ENCODE peak calls at places on chromosome 7, in five cellular contexts. U, O, J, V and Y are unnamed samples.

GRCh38 chr7:12729112-12729511 is 41.7 kb downstream of the ARL4A start:
- DNase-seq in U (peak; percentile 78), O (peak; percentile 34), J (peak; percentile 67), V (no peak), Y (no peak)

GRCh38 chr7:150466477-150466876 is 16.0 kb downstream of the GIMAP8 start:
- DNase-seq in U (no peak), O (no peak), J (no peak), V (no peak), Y (no peak)

GRCh38 chr7:610141-610530 is 90.5 kb upstream of the PDGFA start:
- DNase-seq in U (no peak), O (no peak), J (peak; percentile 28), V (no peak), Y (no peak)

GRCh38 chr7:106187613-106188350 is 75.7 kb upstream of the SYPL1 start:
- DNase-seq in U (no peak), O (no peak), J (no peak), V (peak; percentile 40), Y (no peak)

GRCh38 chr7:115941703-115942268 is 88.8 kb downstream of the TFEC start:
- DNase-seq in U (no peak), O (peak; percentile 2), J (no peak), V (no peak), Y (no peak)

GRCh38 chr7:157905740-157906461 is 569.1 kb downstream of the DNAJB6 start:
- DNase-seq in U (peak; percentile 47), O (no peak), J (no peak), V (no peak), Y (no peak)

GRCh38 chr7:90311185-90311584 is 9.9 kb downstream of the FAM237B start:
- DNase-seq in U (no peak), O (no peak), J (no peak), V (no peak), Y (no peak)

GRCh38 chr7:112715525-112715924 is 74.7 kb downstream of the TMEM168 start:
- DNase-seq in U (no peak), O (no peak), J (no peak), V (no peak), Y (no peak)

GRCh38 chr7:40470111-40470736 is 335.4 kb downstream of the SUGCT start:
- DNase-seq in U (no peak), O (peak; percentile 54), J (no peak), V (no peak), Y (no peak)

GRCh38 chr7:116776610-116777289 is 85.6 kb upstream of the CAPZA2 start:
- DNase-seq in U (no peak), O (peak; percentile 82), J (no peak), V (no peak), Y (peak; percentile 5)

GRCh38 chr7:110181768-110182167 is 909.2 kb upstream of the LRRN3 start:
- DNase-seq in U (no peak), O (no peak), J (no peak), V (no peak), Y (no peak)

GRCh38 chr7:1024331-1024761 is 20.0 kb upstream of the GPR146 start:
- DNase-seq in U (no peak), O (no peak), J (no peak), V (peak; percentile 96), Y (no peak)

GRCh38 chr7:21526007-21526406 is 16.8 kb upstream of the DNAH11 start:
- DNase-seq in U (no peak), O (no peak), J (no peak), V (peak; percentile 10), Y (no peak)

GRCh38 chr7:31940167-31940566 is 130.0 kb downstream of the PDE1C start:
- DNase-seq in U (no peak), O (no peak), J (no peak), V (no peak), Y (no peak)

GRCh38 chr7:115747174-115747573 is 283.4 kb downstream of the TFEC start:
- DNase-seq in U (no peak), O (no peak), J (no peak), V (peak; percentile 55), Y (no peak)

GRCh38 chr7:76225379-76225778 is 23.7 kb downstream of the SRRM3 start:
- DNase-seq in U (no peak), O (peak; percentile 8), J (no peak), V (peak; percentile 17), Y (peak; percentile 60)

GRCh38 chr7:48643420-48644013 is 280.8 kb upstream of the CDC14C start:
- DNase-seq in U (no peak), O (no peak), J (no peak), V (no peak), Y (no peak)

GRCh38 chr7:25389489-25390106 is 161.3 kb upstream of the NPVF start:
- DNase-seq in U (no peak), O (peak; percentile 55), J (no peak), V (peak; percentile 29), Y (peak; percentile 11)

GRCh38 chr7:311796-312195 is 21.8 kb downstream of the FOXL3 start:
- DNase-seq in U (no peak), O (no peak), J (peak; percentile 66), V (no peak), Y (no peak)

DNA sequence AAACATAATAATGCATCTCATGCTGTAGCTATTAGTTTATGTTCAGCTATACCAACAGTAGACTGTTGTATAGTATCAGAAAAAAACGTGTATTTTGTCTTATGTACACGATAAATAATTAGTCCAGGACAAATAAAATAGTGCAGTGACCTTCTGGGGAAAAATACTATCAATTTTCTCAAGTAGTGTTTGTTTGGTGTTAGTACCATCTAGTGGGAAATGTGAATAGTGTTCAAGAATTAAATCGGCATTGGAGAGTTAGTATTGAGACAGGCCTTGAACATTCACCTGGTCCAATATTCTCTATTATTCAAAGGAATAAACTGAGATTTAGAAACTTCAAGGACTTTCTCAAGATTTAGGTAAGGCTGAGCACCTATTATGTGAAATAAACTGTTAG is 21.7 kb upstream of the OR2A5 start:
- DNase-seq in U (no peak), O (peak; percentile 23), J (no peak), V (no peak), Y (no peak)
- TF ChIP-seq CTCF in U (peak; percentile 52), O (peak; percentile 59), J (peak; percentile 21), V (no peak), Y (no peak)

GRCh38 chr7:128454808-128455555 is 696 bp upstream of the HILPDA start:
- DNase-seq in U (no peak), O (peak; percentile 74), J (no peak), V (peak; percentile 35), Y (no peak)
- TF ChIP-seq CTCF in U (peak; percentile 39), O (peak; percentile 27), J (no peak), V (peak; percentile 1), Y (peak; percentile 43)

DNA sequence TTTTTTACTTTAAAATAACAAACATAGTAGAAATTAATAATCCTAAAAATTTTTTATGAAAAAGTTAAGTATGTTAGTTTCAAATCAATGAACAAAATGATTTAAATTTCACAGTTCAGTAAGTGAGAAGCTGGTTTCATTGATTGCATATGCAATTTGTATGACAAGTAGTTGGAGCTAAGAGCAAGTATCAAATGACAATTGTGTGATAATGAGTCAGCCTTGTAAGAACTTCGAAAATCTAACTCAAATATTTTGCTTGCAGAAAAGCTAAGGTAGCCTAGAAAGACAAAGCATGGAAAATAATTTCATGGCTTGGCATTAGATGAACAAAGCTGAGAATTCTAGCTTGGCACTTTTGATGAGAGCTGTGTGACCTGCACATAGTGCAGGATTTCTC is 111.5 kb downstream of the HDAC9 start:
- DNase-seq in U (no peak), O (peak; percentile 11), J (no peak), V (no peak), Y (no peak)
- TF ChIP-seq CTCF in U (no peak), O (no peak), J (no peak), V (no peak), Y (no peak)

GRCh38 chr7:17044868-17045267 is 163.1 kb upstream of the AGR3 start:
- DNase-seq in U (no peak), O (no peak), J (no peak), V (no peak), Y (no peak)
- TF ChIP-seq CTCF in U (no peak), O (no peak), J (no peak), V (no peak), Y (no peak)

GRCh38 chr7:137287651-137288258 is 55.8 kb downstream of the PTN start:
- DNase-seq in U (no peak), O (no peak), J (no peak), V (no peak), Y (peak; percentile 12)
- TF ChIP-seq CTCF in U (no peak), O (peak; percentile 37), J (no peak), V (peak; percentile 4), Y (no peak)

DNA sequence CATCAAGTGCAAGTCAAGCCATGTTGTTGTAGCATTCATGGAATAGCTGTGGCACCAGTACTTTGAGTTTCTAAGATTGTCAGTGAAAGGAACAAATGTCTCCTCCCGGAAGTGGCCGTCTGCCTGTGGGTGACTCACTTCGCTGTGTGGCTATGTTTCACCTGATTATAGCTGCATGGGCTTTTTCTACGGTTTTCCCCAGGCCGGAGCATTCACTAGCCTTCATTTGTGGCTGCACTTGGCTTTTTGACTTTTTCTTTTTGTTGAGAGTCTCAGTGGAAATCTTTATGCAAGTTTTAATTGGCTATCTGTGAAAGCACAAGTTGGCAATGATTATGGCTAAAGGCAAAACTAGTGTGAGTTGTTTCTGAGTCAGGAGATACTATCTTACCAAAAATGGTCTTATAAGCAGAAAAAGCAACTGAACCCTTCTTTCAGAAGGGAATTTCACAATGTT is 35.0 kb downstream of the SRI start:
- DNase-seq in U (no peak), O (peak; percentile 9), J (no peak), V (peak; percentile 79), Y (peak; percentile 4)
- TF ChIP-seq CTCF in U (no peak), O (no peak), J (no peak), V (no peak), Y (no peak)

GRCh38 chr7:44286182-44286617 is 39.2 kb downstream of the CAMK2B start:
- DNase-seq in U (peak; percentile 46), O (no peak), J (no peak), V (no peak), Y (no peak)
- TF ChIP-seq CTCF in U (no peak), O (no peak), J (no peak), V (no peak), Y (no peak)

GRCh38 chr7:66140924-66141323 is 26.3 kb downstream of the CRCP start:
- DNase-seq in U (no peak), O (peak; percentile 85), J (peak; percentile 71), V (no peak), Y (no peak)
- TF ChIP-seq CTCF in U (peak; percentile 27), O (peak; percentile 80), J (peak; percentile 64), V (no peak), Y (no peak)

GRCh38 chr7:120735791-120736190 is 122.2 kb downstream of the TSPAN12 start:
- DNase-seq in U (no peak), O (no peak), J (no peak), V (no peak), Y (no peak)

GRCh38 chr7:120731276-120731675 is 126.7 kb downstream of the TSPAN12 start:
- DNase-seq in U (no peak), O (no peak), J (no peak), V (no peak), Y (no peak)

GRCh38 chr7:120733835-120734234 is 124.1 kb downstream of the TSPAN12 start:
- DNase-seq in U (no peak), O (no peak), J (no peak), V (no peak), Y (no peak)

GRCh38 chr7:120732256-120732655 is 125.7 kb downstream of the TSPAN12 start:
- DNase-seq in U (no peak), O (no peak), J (no peak), V (no peak), Y (no peak)

DNA sequence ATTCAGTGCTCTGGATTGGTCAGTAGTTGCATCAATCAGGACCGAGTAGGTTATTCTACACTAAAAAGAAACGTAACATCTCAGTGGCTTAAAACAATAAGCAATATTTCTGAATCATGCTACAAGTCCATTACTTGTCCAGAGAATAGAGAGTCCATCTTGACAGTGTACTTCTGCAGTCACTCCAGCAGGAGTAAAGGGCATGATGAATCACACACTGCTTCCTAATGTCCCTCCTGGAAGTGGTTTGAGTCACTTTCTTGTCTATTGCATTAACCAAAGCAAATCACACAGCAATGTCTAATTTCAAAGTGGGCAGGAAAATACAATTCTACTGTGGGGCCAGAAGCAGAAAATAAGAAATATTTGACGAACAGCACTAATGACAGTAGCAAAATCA is 124.8 kb downstream of the TSPAN12 start:
- DNase-seq in U (no peak), O (peak; percentile 2), J (no peak), V (no peak), Y (no peak)
- TF ChIP-seq CTCF in U (no peak), O (no peak), J (no peak), V (no peak), Y (no peak)